ENCODE peak calls at places on chromosomes 16 and 17, in five cellular contexts. P, I, A, C and Z are unnamed samples.

GRCh38 chr17:2485970-2486369 is 25.7 kb downstream of the METTL16 start:
- DNase-seq in C (no peak), P (no peak), I (no peak), A (no peak), Z (no peak)

GRCh38 chr17:29344201-29344856 is 45.8 kb upstream of the TAOK1 start:
- DNase-seq in P (no peak), I (no peak), C (no peak), A (no peak), Z (no peak)

GRCh38 chr17:55577011-55577586 is 65.8 kb upstream of the SMIM36 start:
- DNase-seq in I (no peak), P (peak; percentile 78), A (no peak), C (peak; percentile 76), Z (no peak)

GRCh38 chr17:2929881-2930533 is 133.4 kb downstream of the OR1D5 start:
- DNase-seq in A (no peak), P (no peak), I (no peak), C (peak; percentile 26), Z (peak; percentile 91)

GRCh38 chr17:39639566-39640458 is 2.9 kb downstream of the STARD3 start:
- DNase-seq in A (no peak), I (no peak), C (no peak), P (no peak), Z (no peak)

GRCh38 chr17:7035591-7036368 is at the start of gene SLC16A13:
- DNase-seq in I (peak; percentile 93), A (peak; percentile 97), P (peak; percentile 95), C (peak; percentile 99), Z (peak; percentile 98)

GRCh38 chr17:16495561-16495960 is 3.6 kb upstream of the LRRC75A start:
- DNase-seq in I (no peak), P (no peak), A (no peak), C (no peak), Z (no peak)

GRCh38 chr17:81488276-81488860 is 24.2 kb downstream of the ACTG1 start:
- DNase-seq in C (no peak), I (no peak), P (no peak), A (no peak), Z (peak; percentile 70)

GRCh38 chr17:69430488-69430887 is 16.0 kb downstream of the MAP2K6 start:
- DNase-seq in I (no peak), P (no peak), C (peak; percentile 3), A (no peak), Z (no peak)

GRCh38 chr16:4529085-4530060 is 9.2 kb downstream of the CDIP1 start:
- DNase-seq in A (no peak), P (no peak), C (peak; percentile 44), I (no peak), Z (no peak)

GRCh38 chr17:50920891-50921595 is 54.9 kb upstream of the TOB1 start:
- DNase-seq in P (no peak), A (no peak), C (no peak), I (no peak), Z (no peak)

GRCh38 chr17:81498953-81499600 is 13.5 kb downstream of the ACTG1 start:
- DNase-seq in C (no peak), P (no peak), I (no peak), A (no peak), Z (peak; percentile 46)

GRCh38 chr16:82584553-82585152 is 42.1 kb upstream of the CDH13 start:
- DNase-seq in I (no peak), A (no peak), C (no peak), P (no peak), Z (no peak)